ENCODE peak calls at places on chromosomes 11 and 22, in ten cellular contexts. Z is stomach, D is kidney, L is osteoblast, I is Caco-2, T is mammary epithelial cell, J is uterus, U is pancreas, O is right lobe of liver, X is hepatocyte. Q is an unnamed sample. For H3K36me3, the result is how much of the 10 kb centered on the place peaks cover.

GRCh38 chr11:70397336-70397982 is 870 bp upstream of the CTTN start:
- DNase-seq in D (no peak), I (peak), T (no peak), L (peak), O (no peak), Z (no peak), J (no peak), X (peak), U (no peak), Q (peak)

GRCh38 chr11:84345597-84345996 is 1059.4 kb upstream of the CCDC90B start:
- DNase-seq in D (no peak), J (no peak), U (no peak), L (no peak), T (no peak), O (no peak), Z (no peak), X (no peak), I (no peak), Q (no peak)

GRCh38 chr22:19834599-19834998 is 20.1 kb downstream of the GNB1L start:
- DNase-seq in L (no peak), D (no peak), J (no peak), U (no peak), I (no peak), X (no peak), O (no peak), Z (no peak), T (no peak), Q (no peak)

GRCh38 chr11:69283446-69283845 is 10.5 kb upstream of the MYEOV start:
- DNase-seq in L (peak), T (no peak), O (no peak), I (no peak), X (no peak), D (peak), U (no peak), J (no peak), Z (no peak), Q (no peak)

GRCh38 chr22:45268167-45268957 is 16.4 kb upstream of the UPK3A start:
- DNase-seq in L (peak), J (peak), Z (peak), X (peak), T (no peak), D (no peak), U (peak), I (peak), O (peak), Q (no peak)

GRCh38 chr11:122367809-122368231 is 251.8 kb upstream of the BLID start:
- DNase-seq in L (no peak), X (peak), O (peak), U (no peak), J (peak), I (peak), Z (no peak), T (peak), D (no peak), Q (peak)

GRCh38 chr11:80505771-80506170 is 1064.9 kb upstream of the TENM4 start:
- DNase-seq in U (no peak), O (no peak), T (no peak), J (no peak), L (no peak), X (no peak), Z (no peak), D (no peak), I (no peak), Q (no peak)

GRCh38 chr11:78268516-78269410 is 80.0 kb downstream of the USP35 start:
- DNase-seq in I (no peak), Z (no peak), U (no peak), T (no peak), X (no peak), L (peak), J (peak), O (no peak), D (peak), Q (no peak)

GRCh38 chr11:86816251-86816726 is 15.9 kb downstream of the PRSS23 start:
- DNase-seq in L (no peak), I (no peak), T (no peak), Z (no peak), X (peak), J (peak), U (no peak), O (no peak), D (no peak), Q (peak)

GRCh38 chr11:11465280-11465679 is 112.2 kb upstream of the CSNK2A3 start:
- DNase-seq in I (no peak), Z (no peak), L (no peak), T (no peak), U (no peak), J (no peak), O (no peak), D (no peak), X (no peak), Q (no peak)

GRCh38 chr11:8101421-8101820 is 20.4 kb downstream of the TUB start:
- DNase-seq in I (no peak), T (no peak), L (no peak), U (no peak), X (peak), J (no peak), Z (peak), D (no peak), O (no peak), Q (no peak)

GRCh38 chr11:8099291-8099899 is 18.4 kb downstream of the TUB start:
- DNase-seq in J (peak), Z (peak), X (peak), U (no peak), I (peak), L (peak), D (no peak), O (peak), T (peak), Q (peak)

GRCh38 chr11:8098879-8099278 is 17.9 kb downstream of the TUB start:
- DNase-seq in J (no peak), X (no peak), Z (peak), L (peak), T (no peak), U (no peak), I (no peak), O (no peak), D (no peak), Q (peak)

GRCh38 chr11:8100605-8101004 is 19.6 kb downstream of the TUB start:
- DNase-seq in Z (peak), J (no peak), D (no peak), X (no peak), U (no peak), O (no peak), I (no peak), T (no peak), L (no peak), Q (no peak)

DNA sequence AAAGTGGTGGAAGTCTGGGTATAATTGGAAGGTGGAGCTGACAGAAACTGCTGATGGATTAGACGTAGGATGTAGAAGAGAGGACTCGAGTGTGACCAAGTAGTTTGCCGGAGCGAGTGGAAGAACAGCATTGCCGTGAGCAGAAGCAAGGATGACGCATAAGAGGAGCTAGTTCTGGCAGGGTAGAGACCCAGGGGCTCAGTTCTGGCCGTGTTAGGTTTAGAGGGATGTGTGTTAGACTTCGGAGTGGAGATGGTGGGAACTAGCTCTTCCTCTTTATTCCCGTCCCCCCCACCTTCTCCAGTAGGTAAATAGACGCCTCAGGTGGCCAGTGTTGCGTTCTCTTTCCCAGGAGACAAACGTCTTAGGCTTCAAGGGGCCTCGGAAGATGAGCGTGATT is 19.1 kb downstream of the TUB start:
- DNase-seq in D (no peak), J (no peak), X (no peak), I (no peak), O (no peak), U (no peak), T (no peak), L (no peak), Z (peak), Q (no peak)
- H3K36me3 ChIP-seq in D (under half), J (under half), X (under half), I (under half), O (under half), U (under half), T (under half), L (under half), Z (under half), Q (under half)

DNA sequence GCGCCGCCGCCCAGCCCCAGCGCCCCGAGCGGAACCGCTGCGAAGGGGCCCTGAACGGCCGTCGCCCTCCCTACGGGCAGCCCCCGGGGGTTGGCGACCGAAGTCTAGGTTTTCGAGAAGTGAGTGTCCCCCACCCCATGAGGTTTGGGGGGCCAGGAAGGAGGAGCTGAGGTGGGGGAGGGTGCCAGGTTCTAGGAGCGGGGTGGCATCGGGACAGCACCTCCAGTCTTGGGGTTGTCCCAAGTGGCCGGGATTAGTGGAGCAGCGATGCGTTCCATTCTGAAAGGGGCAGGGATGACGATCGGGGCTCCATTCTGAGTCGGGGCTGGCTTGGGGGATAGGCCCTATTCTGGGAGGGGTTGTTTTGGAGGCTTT is 408 bp downstream of the PPP2R5B start:
- DNase-seq in T (no peak), I (no peak), J (peak), O (no peak), D (no peak), X (peak), Z (no peak), U (no peak), L (peak), Q (no peak)
- TF ChIP-seq CTCF in T (no peak), I (no peak), J (no peak), O (no peak), D (no peak), X (no peak), Z (no peak), U (no peak), L (no peak), Q (no peak)

DNA sequence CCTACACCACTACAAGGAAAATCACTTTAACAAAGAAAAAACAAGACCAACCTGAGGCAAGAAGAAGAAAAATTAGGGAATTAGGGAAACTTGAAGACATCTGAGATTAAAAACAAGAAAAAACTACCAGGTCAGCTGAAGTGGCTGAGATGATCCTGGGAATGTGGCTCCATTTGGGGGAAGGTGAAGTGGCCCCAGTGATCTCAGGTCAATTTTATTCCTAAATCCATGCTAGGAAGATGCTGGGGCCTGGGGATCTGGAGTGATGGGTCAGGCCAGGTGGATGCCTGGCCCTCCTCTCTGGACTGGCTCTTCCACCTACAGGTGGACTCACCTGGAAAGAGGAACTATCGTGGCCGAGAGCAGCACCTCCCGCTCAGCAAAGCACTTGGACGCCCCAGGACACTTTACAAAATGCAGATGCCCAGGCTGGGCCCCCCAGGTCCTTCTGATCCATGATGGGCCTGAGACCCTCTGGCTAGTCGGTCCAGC is 6.7 kb downstream of the TOP3B start:
- DNase-seq in X (no peak), U (no peak), O (no peak), J (no peak), T (no peak), I (no peak), D (no peak), Z (no peak), L (peak), Q (no peak)
- H3K36me3 ChIP-seq in X (under half), U (under half), O (under half), J (under half), T (under half), I (under half), D (under half), Z (under half), L (under half), Q (half or more)

GRCh38 chr22:46612341-46612903 is 7.8 kb upstream of the GRAMD4 start:
- DNase-seq in O (no peak), T (no peak), U (no peak), L (no peak), X (no peak), Z (no peak), D (no peak), I (no peak), J (no peak), Q (no peak)
- TF ChIP-seq CTCF in O (no peak), T (no peak), U (no peak), L (no peak), X (no peak), Z (no peak), D (no peak), I (no peak), J (no peak), Q (no peak)

GRCh38 chr11:4118107-4118506 is 23.5 kb downstream of the RRM1 start:
- DNase-seq in X (no peak), O (no peak), T (no peak), J (no peak), Z (no peak), I (no peak), D (no peak), U (no peak), L (peak), Q (peak)

GRCh38 chr11:4127357-4127756 is 32.8 kb downstream of the RRM1 start:
- DNase-seq in J (no peak), T (no peak), I (no peak), X (no peak), L (no peak), U (no peak), Z (no peak), O (no peak), D (no peak), Q (no peak)

GRCh38 chr11:4125141-4125540 is 30.5 kb downstream of the RRM1 start:
- DNase-seq in I (no peak), J (no peak), O (no peak), Z (no peak), U (no peak), X (no peak), D (no peak), T (peak), L (no peak), Q (peak)

DNA sequence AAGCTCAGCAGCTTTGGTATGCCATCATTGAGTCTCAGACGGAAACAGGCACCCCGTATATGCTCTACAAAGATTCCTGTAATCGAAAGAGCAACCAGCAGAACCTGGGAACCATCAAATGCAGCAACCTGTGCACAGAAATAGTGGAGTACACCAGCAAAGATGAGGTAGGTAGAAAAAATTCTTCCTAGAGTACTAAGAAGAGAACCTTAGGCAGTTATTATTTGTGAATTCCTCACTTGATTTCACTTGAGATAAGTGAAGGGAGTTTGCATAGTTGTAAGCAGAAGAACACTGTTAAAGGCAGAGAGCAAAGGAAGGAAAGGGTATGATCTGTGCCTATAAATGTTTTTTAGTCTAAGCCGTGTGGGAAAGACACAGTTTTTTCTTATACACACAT is 28.6 kb downstream of the RRM1 start:
- DNase-seq in D (no peak), T (no peak), I (no peak), X (no peak), O (no peak), Z (no peak), J (no peak), L (no peak), U (no peak), Q (no peak)
- H3K36me3 ChIP-seq in D (under half), T (under half), I (under half), X (under half), O (under half), Z (under half), J (under half), L (under half), U (under half), Q (under half)

GRCh38 chr11:44633641-44634040 is 68.2 kb downstream of the CD82 start:
- DNase-seq in D (no peak), I (no peak), Z (no peak), X (peak), T (no peak), J (no peak), L (peak), U (peak), O (no peak), Q (no peak)
- TF ChIP-seq CTCF in D (no peak), I (no peak), Z (no peak), X (peak), T (no peak), J (no peak), L (peak), U (no peak), O (no peak), Q (peak)

GRCh38 chr11:63906585-63906984 is 10.4 kb downstream of the RCOR2 start:
- DNase-seq in J (no peak), X (peak), O (no peak), U (no peak), Z (peak), I (no peak), L (peak), D (no peak), T (no peak), Q (no peak)
- H3K36me3 ChIP-seq in J (under half), X (under half), O (under half), U (under half), Z (half or more), I (under half), L (under half), D (under half), T (under half), Q (half or more)

DNA sequence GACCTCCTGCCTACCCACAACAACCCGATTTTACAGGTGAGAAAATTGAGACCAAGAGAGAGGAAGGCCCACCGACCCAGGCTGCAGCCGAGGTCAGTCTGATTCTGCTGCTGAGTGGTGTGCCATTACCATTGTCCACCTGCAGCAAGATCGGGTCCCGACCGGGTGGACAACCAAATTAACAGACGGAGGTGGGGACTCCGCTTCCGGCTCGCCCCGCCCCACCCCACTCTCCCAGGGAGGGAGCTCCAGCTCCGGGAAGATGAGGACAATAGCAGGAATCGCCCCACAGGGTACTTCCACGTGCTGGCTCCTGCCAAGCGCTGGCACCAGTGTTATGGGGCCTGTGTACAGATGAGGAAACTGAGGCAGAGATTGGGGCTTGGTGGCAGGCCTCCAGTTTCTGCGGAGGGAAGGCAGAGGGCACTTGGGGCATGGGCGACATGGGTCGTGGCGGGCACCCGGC is 425 bp upstream of the KDELR3 start:
- DNase-seq in I (no peak), O (no peak), L (no peak), J (peak), U (peak), Z (no peak), T (no peak), D (no peak), X (no peak), Q (no peak)
- TF ChIP-seq CTCF in I (no peak), O (no peak), L (no peak), J (no peak), U (no peak), Z (no peak), T (no peak), D (no peak), X (no peak), Q (no peak)

GRCh38 chr11:72227316-72228228 is 3.0 kb downstream of the INPPL1 start:
- DNase-seq in L (peak), D (peak), U (peak), T (peak), X (peak), Z (peak), J (no peak), O (no peak), I (peak), Q (no peak)

GRCh38 chr11:72224587-72225410 is at the start of gene INPPL1:
- DNase-seq in Z (peak), D (peak), T (peak), X (peak), O (peak), L (peak), I (peak), U (peak), J (peak), Q (no peak)

GRCh38 chr11:72223615-72224586 is 666 bp upstream of the INPPL1 start:
- DNase-seq in Z (peak), U (peak), O (peak), L (peak), T (no peak), D (peak), I (peak), X (peak), J (peak), Q (no peak)

GRCh38 chr11:72226701-72227100 is 2.1 kb downstream of the INPPL1 start:
- DNase-seq in J (no peak), T (no peak), I (peak), O (no peak), D (no peak), L (no peak), U (no peak), X (peak), Z (peak), Q (no peak)

DNA sequence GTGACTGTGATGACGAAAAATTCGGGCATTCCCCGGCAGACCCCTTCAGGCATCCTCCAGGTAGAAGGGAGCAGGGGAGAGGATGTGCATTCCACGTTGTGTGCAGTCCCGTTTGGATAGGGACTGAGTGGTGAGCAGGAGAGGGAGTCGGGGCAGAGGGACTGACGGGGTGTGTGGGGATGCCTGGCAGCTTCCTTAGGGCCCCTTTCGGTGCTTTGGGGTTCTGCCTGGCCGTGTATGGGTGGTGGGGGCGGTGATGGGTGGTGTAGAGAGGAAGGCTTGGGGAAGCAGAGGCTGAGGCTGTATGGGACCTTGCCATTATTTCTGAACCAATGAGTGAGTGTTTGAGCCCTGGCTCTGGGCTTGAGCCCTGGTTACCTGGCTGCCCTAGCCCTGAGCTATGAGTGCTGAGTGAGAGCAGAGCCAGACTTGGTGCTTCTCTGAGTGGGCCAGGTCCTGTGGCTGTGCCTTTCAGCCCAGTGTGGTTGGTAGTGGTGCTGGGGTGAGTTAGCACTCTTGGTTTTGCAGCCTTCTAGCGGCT is 914 bp downstream of the INPPL1 start:
- DNase-seq in X (peak), I (peak), L (peak), U (no peak), T (peak), O (no peak), Z (no peak), D (no peak), J (no peak), Q (no peak)
- H3K36me3 ChIP-seq in X (under half), I (under half), L (under half), U (under half), T (under half), O (under half), Z (under half), D (under half), J (under half), Q (under half)

Q was measured in brain microvascular endothelial cell.